ENCODE peak calls at places on chromosomes 16 and 17, in six cellular contexts. B is IMR-90, A is transverse colon, C is right lobe of liver, P is spleen, X is endothelial cell of umbilical vein. L is an unnamed sample.
A peak's percentile ranks its signal among the peaks of the same experiment; 100 is the strongest.

GRCh38 chr17:46942441-46943217 is 19.7 kb downstream of the GOSR2 start:
- DNase-seq in B (peak; percentile 75), A (peak; percentile 74), C (peak; percentile 68), P (no peak), X (peak; percentile 81), L (peak; percentile 64)

GRCh38 chr17:79942591-79943353 is 92.9 kb downstream of the TBC1D16 start:
- DNase-seq in B (peak; percentile 18), A (peak; percentile 14), C (peak; percentile 38), P (peak; percentile 86), X (peak; percentile 32), L (peak; percentile 92)

GRCh38 chr16:400061-400540 is 1.6 kb upstream of the DECR2 start:
- DNase-seq in B (no peak), A (no peak), C (no peak), P (peak; percentile 82), X (no peak), L (peak; percentile 32)

GRCh38 chr17:27038676-27039075 is 255.2 kb upstream of the WSB1 start:
- DNase-seq in B (no peak), A (no peak), C (no peak), P (no peak), X (no peak), L (no peak)

GRCh38 chr17:81332949-81333570 is 38.0 kb upstream of the SLC38A10 start:
- DNase-seq in B (no peak), A (no peak), C (no peak), P (no peak), X (no peak), L (no peak)

GRCh38 chr16:6066601-6067000 is 969.0 kb upstream of the EEF2KMT start:
- DNase-seq in B (no peak), A (no peak), C (no peak), P (no peak), X (no peak), L (no peak)

GRCh38 chr17:17179371-17179827 is 26.7 kb downstream of the PLD6 start:
- DNase-seq in B (peak; percentile 31), A (no peak), C (no peak), P (no peak), X (no peak), L (no peak)

GRCh38 chr17:79691931-79692330 is 38.8 kb upstream of the ENPP7 start:
- DNase-seq in B (no peak), A (no peak), C (no peak), P (no peak), X (no peak), L (peak; percentile 33)

GRCh38 chr16:89880477-89881367 is 7.3 kb downstream of the TCF25 start:
- DNase-seq in B (no peak), A (no peak), C (no peak), P (no peak), X (no peak), L (no peak)

GRCh38 chr16:57025941-57026777 is 36.8 kb downstream of the NLRC5 start:
- DNase-seq in B (no peak), A (no peak), C (no peak), P (peak; percentile 82), X (no peak), L (no peak)

GRCh38 chr16:1752853-1753252 is 18.5 kb downstream of the NME3 start:
- DNase-seq in B (no peak), A (no peak), C (no peak), P (no peak), X (no peak), L (no peak)

GRCh38 chr16:53881371-53881770 is 177.4 kb downstream of the FTO start:
- DNase-seq in B (peak; percentile 82), A (no peak), C (no peak), P (no peak), X (no peak), L (no peak)

GRCh38 chr16:68995011-68995504 is 110.4 kb upstream of the HAS3 start:
- DNase-seq in B (peak; percentile 58), A (no peak), C (no peak), P (no peak), X (peak; percentile 53), L (no peak)

GRCh38 chr16:1779741-1780676 is 2.4 kb downstream of the SPSB3 start:
- DNase-seq in B (no peak), A (peak; percentile 11), C (peak; percentile 85), P (peak; percentile 79), X (no peak), L (peak; percentile 27)

GRCh38 chr17:81253358-81254131 is 14.4 kb downstream of the NDUFAF8 start:
- DNase-seq in B (peak; percentile 31), A (peak; percentile 40), C (no peak), P (no peak), X (peak; percentile 43), L (no peak)

GRCh38 chr16:54931757-54932660 is 1.3 kb downstream of the IRX5 start:
- DNase-seq in B (no peak), A (no peak), C (no peak), P (no peak), X (no peak), L (peak; percentile 29)

GRCh38 chr16:85437161-85438052 is 175.7 kb upstream of the GSE1 start:
- DNase-seq in B (no peak), A (peak; percentile 89), C (no peak), P (no peak), X (no peak), L (no peak)

GRCh38 chr17:38868095-38868967 is 1.5 kb upstream of the LASP1 start:
- DNase-seq in B (peak; percentile 55), A (peak; percentile 56), C (peak; percentile 22), P (no peak), X (peak; percentile 47), L (peak; percentile 63)

GRCh38 chr17:27226611-27227234 is 67.2 kb upstream of the WSB1 start:
- DNase-seq in B (peak; percentile 75), A (no peak), C (no peak), P (no peak), X (peak; percentile 56), L (no peak)

GRCh38 chr17:76273435-76273921 is 8.3 kb downstream of the UBALD2 start:
- DNase-seq in B (no peak), A (no peak), C (no peak), P (peak; percentile 86), X (no peak), L (no peak)
- TF ChIP-seq POLR2A in B (no peak), A (no peak), C (no peak), P (no peak), X (no peak), L (no peak)

DNA sequence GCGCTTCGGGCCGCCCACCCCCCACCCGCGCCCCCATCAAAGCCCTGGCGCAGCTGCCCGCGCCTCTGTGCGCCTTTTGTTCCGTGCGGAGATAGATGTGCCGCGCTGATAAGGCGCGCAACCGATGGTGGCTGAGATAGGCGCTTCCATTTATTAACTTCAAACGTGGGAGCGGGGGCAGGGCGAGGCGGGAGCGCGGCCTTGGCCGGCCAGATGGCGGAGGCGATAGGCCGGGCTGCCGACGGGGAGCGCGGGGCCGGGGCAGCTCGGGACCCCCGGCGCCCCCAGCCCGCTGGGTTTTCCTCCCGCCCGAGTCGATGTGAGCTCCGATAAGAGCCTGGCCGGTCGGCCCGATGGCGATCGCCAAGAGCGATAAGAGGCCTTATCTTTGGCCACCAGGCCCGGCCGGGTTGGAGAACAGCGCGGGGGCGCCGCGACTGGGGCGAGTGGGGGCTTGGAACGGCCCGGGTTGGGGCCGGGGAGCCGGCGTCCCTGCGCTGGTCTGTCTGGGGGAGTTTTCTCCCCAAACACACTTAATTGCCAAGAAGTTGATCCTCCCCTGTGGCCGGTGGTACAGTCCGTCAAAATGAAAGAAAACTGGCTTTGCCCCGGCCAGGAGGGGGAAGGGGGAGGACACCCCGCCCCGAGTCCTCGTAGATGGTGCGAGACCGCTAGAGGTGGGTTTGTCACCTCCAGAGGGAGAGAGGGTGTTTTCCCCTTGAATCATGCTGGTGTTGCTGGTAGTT is 2.7 kb downstream of the ZFPM1 start:
- DNase-seq in B (peak; percentile 43), A (peak; percentile 61), C (no peak), P (peak; percentile 89), X (peak; percentile 49), L (no peak)
- TF ChIP-seq CTCF in B (no peak), A (no peak), C (peak; percentile 11), P (no peak), X (no peak), L (no peak)

GRCh38 chr17:35808240-35808961 is 883 bp upstream of the TAF15 start:
- DNase-seq in B (no peak), A (no peak), C (no peak), P (peak; percentile 79), X (no peak), L (no peak)

GRCh38 chr17:35809855-35810461 is 674 bp downstream of the TAF15 start:
- DNase-seq in B (peak; percentile 23), A (no peak), C (no peak), P (no peak), X (peak; percentile 49), L (no peak)

GRCh38 chr17:35811759-35812158 is 2.5 kb downstream of the TAF15 start:
- DNase-seq in B (no peak), A (no peak), C (no peak), P (no peak), X (no peak), L (no peak)

GRCh38 chr17:35807371-35808144 is 1.7 kb upstream of the TAF15 start:
- DNase-seq in B (peak; percentile 74), A (no peak), C (no peak), P (no peak), X (peak; percentile 51), L (no peak)

DNA sequence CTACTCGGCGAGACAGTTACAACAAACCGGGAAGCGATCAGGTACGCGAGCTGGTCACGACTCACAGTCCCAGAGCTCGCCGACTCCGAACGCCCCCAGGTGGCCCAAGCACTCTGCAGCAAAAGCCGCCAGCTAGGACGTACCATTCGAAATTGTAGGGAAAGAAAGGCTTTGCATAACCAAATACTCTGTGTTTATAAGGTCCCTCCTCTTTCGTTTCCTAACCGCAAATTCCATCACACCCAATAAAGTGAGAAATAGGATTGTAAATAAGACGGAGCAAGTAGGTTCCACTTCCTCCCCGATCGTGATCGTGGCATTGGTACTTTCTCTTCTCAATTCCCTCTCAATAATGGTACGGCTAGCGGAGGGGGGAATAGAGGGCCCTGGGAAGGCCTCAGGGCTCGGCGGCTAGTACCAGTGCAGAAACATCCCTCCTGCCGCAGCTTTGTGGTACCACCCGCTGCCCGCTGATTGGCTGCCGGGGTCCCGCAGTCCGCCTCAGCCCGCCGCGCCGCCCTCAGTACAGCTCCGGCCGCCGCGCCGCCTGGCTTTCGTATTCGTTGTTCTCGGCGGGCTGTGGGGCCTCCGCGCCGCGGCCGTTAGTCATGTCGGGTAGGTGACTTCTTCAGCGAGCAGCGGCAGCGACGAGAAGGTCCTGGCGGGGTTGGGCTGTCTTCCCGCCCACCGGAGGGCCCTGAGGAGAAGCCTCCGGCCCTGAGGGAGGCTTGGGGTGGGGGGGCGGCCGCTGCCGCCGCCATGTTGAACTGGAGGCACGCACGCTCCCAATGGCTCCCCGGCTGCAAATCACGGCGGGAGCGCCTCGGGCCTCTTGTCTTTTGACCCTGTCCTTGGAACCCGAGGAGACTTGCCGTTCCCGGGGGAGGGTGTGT is at the start of gene TAF15:
- DNase-seq in B (peak; percentile 99), A (peak; percentile 97), C (peak; percentile 95), P (peak; percentile 98), X (peak; percentile 98), L (peak; percentile 94)
- TF ChIP-seq POLR2A in B (peak; percentile 99), A (peak; percentile 99), C (peak; percentile 99), P (peak; percentile 96), X (peak; percentile 98), L (peak; percentile 99)

DNA sequence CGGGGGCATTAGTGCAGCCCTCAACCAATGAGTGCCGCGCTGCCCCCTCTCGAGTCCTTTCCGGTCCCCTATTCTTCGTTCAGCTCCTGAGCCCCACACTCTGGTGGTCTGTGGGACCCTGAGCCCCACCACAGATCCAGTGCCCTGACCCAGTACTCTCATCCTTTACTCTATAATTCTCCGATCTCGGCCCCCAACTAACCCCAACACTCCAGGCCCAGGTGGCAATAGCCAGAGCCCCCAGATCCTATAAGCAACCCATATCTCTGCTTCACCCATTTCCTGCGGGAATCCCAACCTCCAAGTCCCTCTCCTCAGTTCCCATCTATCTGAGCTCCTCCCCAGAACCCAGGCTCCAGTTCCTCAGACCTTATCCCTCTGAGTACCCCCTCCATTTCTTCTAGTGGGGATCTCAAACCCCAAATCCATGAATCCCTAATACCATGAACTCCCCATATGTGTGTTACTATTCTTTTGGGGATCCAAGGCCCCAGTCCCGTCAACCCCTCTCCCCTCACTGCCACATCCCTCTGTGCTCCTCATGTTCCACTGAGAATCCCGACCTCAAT is 1.0 kb upstream of the TBC1D10B start:
- DNase-seq in B (no peak), A (no peak), C (no peak), P (no peak), X (no peak), L (no peak)
- TF ChIP-seq CTCF in B (no peak), A (no peak), C (no peak), P (no peak), X (no peak), L (no peak)